ENCODE peak calls at places on chromosomes 12 and 14, in six cellular contexts. D is mammary epithelial cell, J is bronchial epithelial cell, R is tibial artery, X is Caco-2, S is psoas muscle. U is an unnamed sample. For H3K27me3, the result is how much of the 10 kb centered on the place peaks cover.

GRCh38 chr12:26499979-26500640 is 304.7 kb downstream of the SSPN start:
- DNase-seq in D (peak), J (no peak), R (no peak), X (no peak), S (no peak), U (no peak)

GRCh38 chr14:38389666-38390065 is 133.8 kb upstream of the CLEC14A start:
- DNase-seq in D (no peak), J (no peak), R (no peak), X (no peak), S (no peak), U (no peak)

GRCh38 chr12:28759334-28759733 is 389.7 kb upstream of the FAR2 start:
- DNase-seq in D (peak), J (peak), R (no peak), X (no peak), S (no peak), U (peak)

GRCh38 chr12:68559246-68559645 is 51.5 kb upstream of the RAP1B start:
- DNase-seq in D (peak), J (peak), R (no peak), X (no peak), S (no peak), U (no peak)

GRCh38 chr14:99523661-99524050 is 42.4 kb downstream of the CCNK start:
- DNase-seq in D (no peak), J (no peak), R (no peak), X (no peak), S (peak), U (no peak)

GRCh38 chr12:130576286-130576933 is 139.7 kb downstream of the RIMBP2 start:
- DNase-seq in D (no peak), J (no peak), R (no peak), X (no peak), S (no peak), U (no peak)

GRCh38 chr12:1842183-1842904 is 22.0 kb downstream of the LRTM2 start:
- DNase-seq in D (no peak), J (no peak), R (no peak), X (peak), S (no peak), U (no peak)

GRCh38 chr14:30017370-30017993 is 89.8 kb upstream of the PRKD1 start:
- DNase-seq in D (no peak), J (no peak), R (no peak), X (no peak), S (no peak), U (no peak)

DNA sequence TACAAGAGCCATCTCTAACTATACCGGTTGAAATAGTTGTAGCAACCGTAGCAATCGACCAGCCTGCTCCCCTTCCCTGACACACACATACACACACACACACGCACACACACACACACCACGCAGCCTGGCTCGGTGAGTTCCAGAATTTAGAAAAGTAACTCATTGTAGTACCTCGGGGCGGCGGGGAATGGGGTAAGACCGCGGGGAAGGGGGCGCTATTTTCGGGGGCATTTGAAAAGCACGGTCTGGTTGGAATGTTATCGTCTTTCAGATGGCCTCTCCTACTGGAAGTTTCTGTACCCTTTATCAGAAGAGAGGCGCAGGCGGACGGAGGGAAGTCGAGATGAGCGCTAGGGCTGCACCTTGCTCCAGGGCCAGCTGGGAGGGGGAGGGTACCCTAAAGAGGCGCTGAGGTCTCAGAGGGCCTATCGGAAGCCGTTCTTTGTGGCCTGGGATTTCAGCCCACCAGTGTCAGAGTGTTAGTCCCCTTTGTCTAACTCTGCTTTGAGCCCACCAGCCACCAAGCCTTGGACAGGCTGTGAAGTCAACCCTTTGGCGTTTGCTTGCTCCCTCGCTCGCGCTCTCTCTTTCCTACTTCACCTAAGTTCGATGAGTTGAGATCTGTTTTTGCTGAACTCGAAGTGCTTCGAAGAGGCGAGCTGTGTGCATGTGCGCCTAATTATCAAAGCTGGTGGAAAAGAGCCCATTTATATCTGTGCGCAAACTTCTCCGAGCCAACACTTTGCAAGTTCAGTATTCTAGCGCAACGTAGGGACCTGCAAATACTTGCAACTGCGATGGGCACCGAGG is 844 bp downstream of the COL2A1 start:
- DNase-seq in D (peak), J (no peak), R (no peak), X (peak), S (no peak), U (peak)
- H3K4me3 ChIP-seq in D (no peak), J (no peak), R (peak), X (peak), S (peak), U (peak)

GRCh38 chr14:69605761-69606160 is 5.6 kb upstream of the SUSD6 start:
- DNase-seq in D (peak), J (peak), R (no peak), X (no peak), S (no peak), U (no peak)

GRCh38 chr14:69606258-69606657 is 5.1 kb upstream of the SUSD6 start:
- DNase-seq in D (no peak), J (no peak), R (no peak), X (peak), S (no peak), U (no peak)

GRCh38 chr14:69595336-69595735 is 16.1 kb upstream of the SUSD6 start:
- DNase-seq in D (no peak), J (no peak), R (no peak), X (no peak), S (no peak), U (no peak)

GRCh38 chr14:69600304-69600891 is 11.0 kb upstream of the SUSD6 start:
- DNase-seq in D (no peak), J (no peak), R (no peak), X (no peak), S (no peak), U (no peak)
- H3K27me3 ChIP-seq in D (under half), J (under half), R (under half), X (under half), S (under half), U (under half)

DNA sequence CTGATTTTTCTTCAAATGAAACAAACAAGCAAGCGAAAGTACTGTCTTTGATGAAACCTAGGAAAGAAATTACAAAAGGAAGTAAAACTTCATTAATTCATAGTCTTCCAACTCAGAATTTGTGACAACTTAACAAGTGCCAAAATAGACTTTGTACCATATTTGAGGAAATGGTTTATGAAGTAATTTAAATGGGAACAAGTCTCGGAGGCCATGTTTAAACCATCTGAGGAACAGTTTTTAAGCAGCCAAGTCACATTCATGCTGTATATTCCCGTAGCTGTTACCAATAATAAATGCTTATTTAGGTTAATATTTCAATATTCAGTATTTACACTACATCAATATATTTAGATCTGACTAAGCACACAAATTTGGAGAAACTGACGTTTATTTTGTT is 779 bp upstream of the ARHGDIB start:
- DNase-seq in D (no peak), J (no peak), R (no peak), X (no peak), S (no peak), U (no peak)
- H3K4me3 ChIP-seq in D (no peak), J (no peak), R (peak), X (no peak), S (peak), U (no peak)

GRCh38 chr12:34368079-34368478 is 345.8 kb downstream of the ALG10 start:
- DNase-seq in D (no peak), J (no peak), R (no peak), X (no peak), S (no peak), U (no peak)
- H3K27me3 ChIP-seq in D (under half), J (under half), R (under half), X (under half), S (under half), U (under half)

GRCh38 chr12:124454735-124455134 is 112.7 kb downstream of the NCOR2 start:
- DNase-seq in D (no peak), J (peak), R (no peak), X (no peak), S (no peak), U (no peak)

GRCh38 chr12:124455336-124455735 is 112.1 kb downstream of the NCOR2 start:
- DNase-seq in D (no peak), J (no peak), R (no peak), X (no peak), S (no peak), U (no peak)

GRCh38 chr12:124454352-124454725 is 113.1 kb downstream of the NCOR2 start:
- DNase-seq in D (no peak), J (no peak), R (no peak), X (no peak), S (no peak), U (no peak)

GRCh38 chr12:124452576-124453391 is 114.6 kb downstream of the NCOR2 start:
- DNase-seq in D (no peak), J (no peak), R (no peak), X (no peak), S (no peak), U (no peak)

GRCh38 chr12:124453419-124454351 is 113.7 kb downstream of the NCOR2 start:
- DNase-seq in D (no peak), J (peak), R (peak), X (no peak), S (peak), U (no peak)
- H3K4me3 ChIP-seq in D (no peak), J (no peak), R (no peak), X (no peak), S (peak), U (no peak)

U was measured in HAP-1.